ENCODE peak calls at places on chromosomes 12 and 14, in nine cellular contexts. G, K, E, Y, S, N, T, M and C are unnamed samples.

GRCh38 chr14:35897616-35898111 is 71.5 kb downstream of the BRMS1L start:
- DNase-seq in G (no peak), K (no peak), E (no peak), Y (peak), S (no peak), N (no peak), T (no peak), M (no peak), C (no peak)

GRCh38 chr14:67358914-67359313 is 690 bp downstream of the ATP6V1D start:
- DNase-seq in G (no peak), K (no peak), E (no peak), Y (no peak), S (no peak), N (no peak), T (no peak), M (no peak), C (no peak)

GRCh38 chr14:22070119-22070982 is 396.7 kb upstream of the OR4E1 start:
- DNase-seq in G (no peak), K (no peak), E (peak), Y (peak), S (peak), N (no peak), T (peak), M (no peak), C (no peak)

GRCh38 chr12:114869091-114869834 is 185.3 kb upstream of the TBX3 start:
- DNase-seq in G (peak), K (no peak), E (no peak), Y (no peak), S (peak), N (no peak), T (no peak), M (no peak), C (no peak)

GRCh38 chr12:59182191-59182590 is 261.9 kb upstream of the LRIG3 start:
- DNase-seq in G (no peak), K (no peak), E (no peak), Y (no peak), S (no peak), N (no peak), T (no peak), M (no peak), C (no peak)

GRCh38 chr14:93892923-93893549 is 34.1 kb upstream of the FAM181A start:
- DNase-seq in G (peak), K (peak), E (peak), Y (peak), S (peak), N (peak), T (peak), M (peak), C (no peak)

GRCh38 chr12:10406725-10407124 is 2.8 kb downstream of the KLRC4 start:
- DNase-seq in G (no peak), K (no peak), E (no peak), Y (no peak), S (no peak), N (no peak), T (no peak), M (no peak), C (peak)

GRCh38 chr14:76644875-76645518 is 116.3 kb upstream of the VASH1 start:
- DNase-seq in G (no peak), K (no peak), E (no peak), Y (no peak), S (peak), N (no peak), T (peak), M (peak), C (no peak)

GRCh38 chr12:120183211-120183631 is 11.3 kb downstream of the GCN1 start:
- DNase-seq in G (peak), K (no peak), E (no peak), Y (no peak), S (peak), N (no peak), T (no peak), M (no peak), C (no peak)

GRCh38 chr14:32825058-32825457 is 113.6 kb upstream of the NPAS3 start:
- DNase-seq in G (no peak), K (no peak), E (no peak), Y (no peak), S (no peak), N (no peak), T (no peak), M (no peak), C (no peak)

GRCh38 chr12:10361622-10362021 is 28.2 kb downstream of the KLRK1 start:
- DNase-seq in G (peak), K (no peak), E (no peak), Y (no peak), S (peak), N (no peak), T (no peak), M (no peak), C (no peak)

GRCh38 chr14:100313045-100313400 is 6.8 kb upstream of the SLC25A29 start:
- DNase-seq in G (no peak), K (no peak), E (no peak), Y (no peak), S (no peak), N (no peak), T (no peak), M (no peak), C (no peak)

GRCh38 chr12:132146772-132147422 is 2.6 kb downstream of the NOC4L start:
- DNase-seq in G (no peak), K (peak), E (no peak), Y (no peak), S (no peak), N (no peak), T (no peak), M (no peak), C (peak)

GRCh38 chr12:120257041-120257821 is 8.3 kb downstream of the PXN start:
- DNase-seq in G (peak), K (peak), E (no peak), Y (no peak), S (peak), N (no peak), T (no peak), M (peak), C (no peak)

GRCh38 chr12:123038966-123039365 is 58.5 kb downstream of the ARL6IP4 start:
- DNase-seq in G (no peak), K (no peak), E (no peak), Y (no peak), S (no peak), N (no peak), T (no peak), M (no peak), C (no peak)

GRCh38 chr12:124675881-124676688 is 108.7 kb upstream of the NCOR2 start:
- DNase-seq in G (peak), K (no peak), E (no peak), Y (no peak), S (peak), N (no peak), T (no peak), M (no peak), C (peak)

GRCh38 chr12:92065018-92065499 is 80.6 kb downstream of the BTG1 start:
- DNase-seq in G (peak), K (no peak), E (no peak), Y (peak), S (no peak), N (no peak), T (no peak), M (peak), C (no peak)

GRCh38 chr14:58014778-58015177 is 137.2 kb downstream of the ARMH4 start:
- DNase-seq in G (no peak), K (no peak), E (no peak), Y (no peak), S (no peak), N (no peak), T (no peak), M (no peak), C (no peak)

GRCh38 chr14:66383271-66383670 is 102.9 kb upstream of the CCDC196 start:
- DNase-seq in G (no peak), K (no peak), E (no peak), Y (no peak), S (no peak), N (no peak), T (no peak), M (no peak), C (no peak)

GRCh38 chr14:37024166-37024565 is 148.2 kb downstream of the SLC25A21 start:
- DNase-seq in G (no peak), K (no peak), E (no peak), Y (no peak), S (no peak), N (no peak), T (no peak), M (no peak), C (no peak)

GRCh38 chr12:53048033-53048779 is 1.7 kb upstream of the TNS2 start:
- DNase-seq in G (no peak), K (peak), E (no peak), Y (peak), S (no peak), N (no peak), T (peak), M (peak), C (no peak)
- TF ChIP-seq CTCF in G (no peak), K (no peak), E (no peak), Y (peak), S (no peak), N (no peak), T (no peak), M (no peak), C (no peak)

DNA sequence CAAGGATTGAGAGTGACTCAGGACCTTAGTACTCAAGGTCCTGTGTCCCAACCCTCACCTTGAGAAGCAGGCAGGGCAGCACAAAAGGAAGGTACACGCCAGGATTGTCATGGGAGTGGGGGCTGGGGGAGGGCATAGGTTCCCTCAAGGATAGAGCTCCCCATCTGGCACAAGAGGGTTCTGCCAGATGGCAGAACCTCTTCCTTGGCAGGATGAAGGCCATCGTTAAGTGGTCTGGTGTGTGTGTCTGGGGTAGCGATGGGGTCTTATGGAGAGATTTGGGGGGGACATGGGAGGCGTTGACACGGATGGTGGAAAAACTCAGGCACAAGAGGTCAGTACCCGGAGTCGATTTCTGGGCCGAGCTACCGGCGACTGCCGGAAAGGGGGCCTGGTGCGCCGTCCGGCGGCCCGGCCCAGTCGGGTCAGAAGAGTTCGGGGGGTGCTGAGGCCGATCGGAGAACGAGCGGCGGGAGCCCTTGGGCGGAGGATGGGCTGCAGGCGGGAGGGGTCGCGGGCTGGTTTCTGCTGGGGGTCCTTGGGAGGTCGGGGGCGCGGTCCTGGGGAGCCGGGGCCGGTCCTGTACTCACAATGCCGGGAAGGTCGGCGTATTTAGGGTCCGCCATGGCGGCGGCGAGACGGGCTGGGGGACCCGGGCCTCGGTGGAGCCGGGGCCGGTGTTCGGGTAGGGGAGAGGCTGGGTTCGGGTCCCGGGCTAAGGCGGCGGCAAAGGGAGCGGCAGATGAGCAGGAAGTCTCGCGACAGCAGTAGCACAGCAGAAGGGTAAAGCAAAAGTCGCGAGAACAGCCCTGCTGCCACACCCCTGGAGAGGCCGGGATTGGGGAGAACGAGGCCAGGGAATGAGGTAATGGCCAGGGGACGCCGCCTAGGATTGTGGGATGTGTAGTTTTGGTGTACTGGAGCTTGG is at the start of gene DCTN2:
- DNase-seq in G (peak), K (peak), E (peak), Y (peak), S (peak), N (peak), T (peak), M (peak), C (peak)
- TF ChIP-seq CTCF in G (no peak), K (no peak), E (no peak), Y (no peak), S (peak), N (no peak), T (no peak), M (no peak), C (no peak)

DNA sequence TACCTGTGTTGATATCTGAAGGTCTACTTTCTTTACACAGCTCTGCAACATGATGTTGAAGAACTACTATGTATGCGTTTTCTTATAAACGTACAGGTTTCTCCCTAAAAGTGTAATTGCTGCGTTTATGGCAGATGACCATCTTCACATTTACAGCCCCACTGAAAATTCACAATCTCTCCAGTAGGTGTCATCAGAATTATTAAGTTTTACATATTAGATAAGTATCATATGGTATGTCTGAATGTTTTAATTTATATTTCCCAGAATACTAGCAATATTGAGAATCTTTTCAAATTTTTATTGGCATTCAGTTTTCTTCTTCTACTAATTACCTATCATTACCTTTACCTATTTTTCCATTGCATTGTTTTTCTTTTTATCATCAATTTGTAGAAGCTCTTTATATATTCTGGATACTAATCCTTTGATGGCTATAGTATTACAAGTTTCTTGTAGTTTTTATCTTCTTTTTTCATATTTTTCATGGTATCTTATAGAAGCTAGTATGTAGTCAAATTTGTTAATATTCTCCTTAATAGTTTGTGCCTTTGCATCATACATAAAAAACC is 123.5 kb downstream of the CAPZA3 start:
- DNase-seq in G (peak), K (no peak), E (no peak), Y (no peak), S (peak), N (no peak), T (no peak), M (no peak), C (no peak)
- TF ChIP-seq CTCF in G (peak), K (no peak), E (no peak), Y (peak), S (peak), N (peak), T (peak), M (peak), C (peak)

DNA sequence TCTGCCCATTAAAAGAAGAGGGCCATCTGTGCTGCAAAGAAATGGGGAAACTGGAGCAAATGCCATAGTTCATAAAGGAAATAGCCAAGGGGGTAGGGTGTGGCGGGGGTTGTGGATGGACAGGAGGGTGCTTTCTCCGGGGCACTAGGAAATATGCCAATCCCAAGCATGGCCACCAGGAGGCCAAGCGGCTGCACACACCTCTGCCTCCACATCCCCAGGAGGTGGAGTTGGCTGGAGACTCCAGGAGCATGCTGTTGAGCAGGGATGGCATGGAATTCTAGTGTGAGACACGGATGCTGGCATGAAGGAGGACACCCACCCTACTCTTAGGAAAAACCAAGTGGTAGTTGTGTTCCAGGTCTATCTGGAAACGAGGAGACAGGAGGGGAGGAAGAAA is 25.2 kb downstream of the NID2 start:
- DNase-seq in G (no peak), K (no peak), E (no peak), Y (peak), S (peak), N (no peak), T (peak), M (no peak), C (no peak)
- TF ChIP-seq CTCF in G (peak), K (peak), E (no peak), Y (peak), S (peak), N (peak), T (peak), M (no peak), C (peak)

GRCh38 chr12:54230555-54230954 is 41.8 kb upstream of the SMUG1 start:
- DNase-seq in G (no peak), K (no peak), E (no peak), Y (no peak), S (no peak), N (no peak), T (no peak), M (no peak), C (no peak)
- TF ChIP-seq CTCF in G (no peak), K (no peak), E (no peak), Y (no peak), S (no peak), N (no peak), T (no peak), M (no peak), C (no peak)

GRCh38 chr12:26833692-26834168 is 736 bp upstream of the ITPR2 start:
- DNase-seq in G (no peak), K (peak), E (peak), Y (peak), S (peak), N (no peak), T (no peak), M (peak), C (no peak)

GRCh38 chr12:26830783-26831601 is 2.0 kb downstream of the ITPR2 start:
- DNase-seq in G (no peak), K (no peak), E (no peak), Y (no peak), S (no peak), N (no peak), T (peak), M (no peak), C (no peak)

GRCh38 chr12:26830358-26830757 is 2.6 kb downstream of the ITPR2 start:
- DNase-seq in G (no peak), K (no peak), E (no peak), Y (no peak), S (no peak), N (no peak), T (no peak), M (no peak), C (no peak)

GRCh38 chr12:26831959-26832816 is 806 bp downstream of the ITPR2 start:
- DNase-seq in G (peak), K (peak), E (peak), Y (peak), S (peak), N (peak), T (peak), M (peak), C (peak)

GRCh38 chr12:26832817-26833691 is at the start of gene ITPR2:
- DNase-seq in G (peak), K (peak), E (peak), Y (peak), S (peak), N (peak), T (peak), M (peak), C (peak)
- TF ChIP-seq CTCF in G (no peak), K (no peak), E (no peak), Y (no peak), S (peak), N (no peak), T (no peak), M (no peak), C (peak)